ENCODE peak calls at places on chromosomes 1 and 21, in four cellular contexts. One of them, this sample, is unnamed.

GRCh38 chr1:224939844-224940425 is 10.5 kb downstream of the DNAH14 start:
- DNase-seq in K562: no peak
- DNase-seq in IMR-90: no peak
- DNase-seq in endothelial cell of umbilical vein: no peak
- DNase-seq in this sample: no peak

GRCh38 chr1:4481451-4481850 is 173.0 kb upstream of the AJAP1 start:
- DNase-seq in K562: no peak
- DNase-seq in IMR-90: no peak
- DNase-seq in endothelial cell of umbilical vein: no peak
- DNase-seq in this sample: no peak

GRCh38 chr1:179231923-179232322 is 2.4 kb upstream of the ABL2 start:
- DNase-seq in K562: peak; percentile 24
- DNase-seq in IMR-90: peak; percentile 76
- DNase-seq in endothelial cell of umbilical vein: no peak
- DNase-seq in this sample: no peak

GRCh38 chr1:157158967-157159366 is 20.8 kb upstream of the ETV3 start:
- DNase-seq in K562: no peak
- DNase-seq in IMR-90: no peak
- DNase-seq in endothelial cell of umbilical vein: no peak
- DNase-seq in this sample: no peak

GRCh38 chr1:109193653-109194590 is 19.8 kb upstream of the SARS1 start:
- DNase-seq in K562: peak; percentile 83
- DNase-seq in IMR-90: no peak
- DNase-seq in endothelial cell of umbilical vein: peak; percentile 19
- DNase-seq in this sample: no peak

GRCh38 chr1:152960452-152961044 is 9.9 kb upstream of the SPRR4 start:
- DNase-seq in K562: peak; percentile 29
- DNase-seq in IMR-90: no peak
- DNase-seq in endothelial cell of umbilical vein: no peak
- DNase-seq in this sample: no peak

GRCh38 chr1:14507227-14507626 is 91.3 kb upstream of the KAZN start:
- DNase-seq in K562: no peak
- DNase-seq in IMR-90: no peak
- DNase-seq in endothelial cell of umbilical vein: no peak
- DNase-seq in this sample: no peak

GRCh38 chr1:9792156-9793042 is 31.4 kb downstream of the CLSTN1 start:
- DNase-seq in K562: no peak
- DNase-seq in IMR-90: peak; percentile 36
- DNase-seq in endothelial cell of umbilical vein: no peak
- DNase-seq in this sample: no peak

GRCh38 chr1:173333581-173333980 is 126.5 kb upstream of the TNFSF4 start:
- DNase-seq in K562: no peak
- DNase-seq in IMR-90: peak; percentile 47
- DNase-seq in endothelial cell of umbilical vein: no peak
- DNase-seq in this sample: no peak

GRCh38 chr1:158002630-158003408 is 9.4 kb downstream of the KIRREL1 start:
- DNase-seq in K562: no peak
- DNase-seq in IMR-90: peak; percentile 61
- DNase-seq in endothelial cell of umbilical vein: no peak
- DNase-seq in this sample: no peak

GRCh38 chr1:9942399-9942938 is 722 bp downstream of the LZIC start:
- DNase-seq in K562: peak; percentile 40
- DNase-seq in IMR-90: peak; percentile 72
- DNase-seq in endothelial cell of umbilical vein: peak; percentile 71
- DNase-seq in this sample: no peak

GRCh38 chr1:226215239-226215638 is 8.2 kb upstream of the MIXL1 start:
- DNase-seq in K562: no peak
- DNase-seq in IMR-90: no peak
- DNase-seq in endothelial cell of umbilical vein: no peak
- DNase-seq in this sample: no peak

GRCh38 chr1:90579212-90579802 is 137.8 kb downstream of the BARHL2 start:
- DNase-seq in K562: peak; percentile 58
- DNase-seq in IMR-90: peak; percentile 40
- DNase-seq in endothelial cell of umbilical vein: peak; percentile 51
- DNase-seq in this sample: no peak

GRCh38 chr21:45570826-45571601 is 28.8 kb upstream of the SLC19A1 start:
- DNase-seq in K562: no peak
- DNase-seq in IMR-90: peak; percentile 64
- DNase-seq in endothelial cell of umbilical vein: no peak
- DNase-seq in this sample: no peak

GRCh38 chr21:43884012-43884860 is 19.2 kb downstream of the AGPAT3 start:
- DNase-seq in K562: peak; percentile 95
- DNase-seq in IMR-90: no peak
- DNase-seq in endothelial cell of umbilical vein: peak; percentile 41
- DNase-seq in this sample: no peak

GRCh38 chr1:246728311-246728710 is 4.1 kb downstream of the SCCPDH start:
- DNase-seq in K562: no peak
- DNase-seq in IMR-90: peak; percentile 39
- DNase-seq in endothelial cell of umbilical vein: no peak
- DNase-seq in this sample: no peak

GRCh38 chr1:6419803-6420593 is at the start of gene HES2:
- DNase-seq in K562: peak; percentile 95
- DNase-seq in IMR-90: no peak
- DNase-seq in endothelial cell of umbilical vein: peak; percentile 36
- DNase-seq in this sample: no peak

GRCh38 chr1:37605061-37605650 is 9.4 kb upstream of the GNL2 start:
- DNase-seq in K562: no peak
- DNase-seq in IMR-90: no peak
- DNase-seq in endothelial cell of umbilical vein: no peak
- DNase-seq in this sample: no peak

GRCh38 chr1:183279835-183280234 is 93.8 kb downstream of the LAMC2 start:
- DNase-seq in K562: no peak
- DNase-seq in IMR-90: peak; percentile 88
- DNase-seq in endothelial cell of umbilical vein: no peak
- DNase-seq in this sample: peak; percentile 98

GRCh38 chr1:155871390-155871789 is 12.0 kb downstream of the SYT11 start:
- DNase-seq in K562: no peak
- DNase-seq in IMR-90: peak; percentile 31
- DNase-seq in endothelial cell of umbilical vein: peak; percentile 29
- DNase-seq in this sample: no peak

GRCh38 chr1:181255270-181255929 is 166.9 kb downstream of the IER5 start:
- DNase-seq in K562: no peak
- DNase-seq in IMR-90: peak; percentile 95
- DNase-seq in endothelial cell of umbilical vein: peak; percentile 58
- DNase-seq in this sample: peak; percentile 86

GRCh38 chr1:168408531-168409242 is 128.0 kb downstream of the TBX19 start:
- DNase-seq in K562: peak; percentile 49
- DNase-seq in IMR-90: peak; percentile 22
- DNase-seq in endothelial cell of umbilical vein: no peak
- DNase-seq in this sample: no peak

GRCh38 chr1:119116725-119117124 is 23.7 kb downstream of the WARS2 start:
- DNase-seq in K562: no peak
- DNase-seq in IMR-90: peak; percentile 25
- DNase-seq in endothelial cell of umbilical vein: peak; percentile 12
- DNase-seq in this sample: no peak

GRCh38 chr1:176786274-176786673 is 323.3 kb downstream of the PAPPA2 start:
- DNase-seq in K562: no peak
- DNase-seq in IMR-90: no peak
- DNase-seq in endothelial cell of umbilical vein: no peak
- DNase-seq in this sample: no peak

GRCh38 chr1:198622532-198623218 is 16.2 kb upstream of the PTPRC start:
- DNase-seq in K562: no peak
- DNase-seq in IMR-90: no peak
- DNase-seq in endothelial cell of umbilical vein: no peak
- DNase-seq in this sample: no peak

DNA sequence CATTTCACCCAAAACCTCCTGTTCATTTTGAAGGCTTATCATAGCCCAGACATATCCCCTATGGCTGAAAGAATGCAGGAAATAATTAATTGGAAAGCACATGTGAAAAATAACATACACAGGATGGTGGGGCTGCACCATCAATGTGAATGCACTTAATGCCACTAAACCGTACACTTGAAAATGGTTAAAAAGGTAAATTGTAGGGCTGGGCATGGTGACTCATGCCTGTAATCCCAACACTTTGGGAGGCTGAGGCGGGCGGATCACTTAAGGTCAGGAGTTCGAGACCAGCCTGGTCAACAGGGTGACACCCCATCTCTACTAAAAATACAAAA is 98.7 kb upstream of the BACE2 start:
- DNase-seq in K562: no peak
- DNase-seq in IMR-90: no peak
- DNase-seq in endothelial cell of umbilical vein: no peak
- DNase-seq in this sample: no peak
- H3K27me3 ChIP-seq in K562: no peaks in the 10 kb centered on the region
- H3K27me3 ChIP-seq in IMR-90: no peaks in the 10 kb centered on the region
- H3K27me3 ChIP-seq in endothelial cell of umbilical vein: no peaks in the 10 kb centered on the region
- H3K27me3 ChIP-seq in this sample: peaks cover 9% of the 10 kb centered on the region

DNA sequence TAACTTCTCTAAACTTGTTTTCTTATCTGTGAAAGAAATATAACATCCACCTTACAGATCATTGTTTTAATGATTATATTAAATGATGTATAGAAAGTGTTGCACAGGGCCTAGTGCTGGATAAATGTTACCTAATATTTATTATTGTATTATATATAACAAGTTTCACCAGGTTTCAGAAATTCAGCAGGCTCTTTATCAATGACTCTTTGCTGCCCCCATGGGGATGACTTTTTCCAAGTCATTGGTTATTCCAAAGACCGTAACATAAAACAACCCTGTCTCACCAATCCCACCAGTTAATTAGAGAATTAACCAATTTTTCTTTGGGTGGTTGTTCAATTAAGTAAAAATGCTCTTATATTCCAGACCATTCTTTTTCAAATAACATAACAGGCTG is 7.3 kb upstream of the DEDD start:
- DNase-seq in K562: peak; percentile 43
- DNase-seq in IMR-90: peak; percentile 57
- DNase-seq in endothelial cell of umbilical vein: peak; percentile 75
- DNase-seq in this sample: no peak
- TF ChIP-seq CTCF in K562: peak; percentile 59
- TF ChIP-seq CTCF in IMR-90: peak; percentile 64
- TF ChIP-seq CTCF in endothelial cell of umbilical vein: peak; percentile 18
- TF ChIP-seq CTCF in this sample: peak; percentile 30

GRCh38 chr1:23751815-23752200 is 8.5 kb downstream of the ELOA start:
- DNase-seq in K562: no peak
- DNase-seq in IMR-90: no peak
- DNase-seq in endothelial cell of umbilical vein: no peak
- DNase-seq in this sample: no peak

GRCh38 chr1:23756676-23757075 is 13.4 kb downstream of the ELOA start:
- DNase-seq in K562: no peak
- DNase-seq in IMR-90: peak; percentile 72
- DNase-seq in endothelial cell of umbilical vein: no peak
- DNase-seq in this sample: no peak

GRCh38 chr1:23747947-23748346 is 4.7 kb downstream of the ELOA start:
- DNase-seq in K562: no peak
- DNase-seq in IMR-90: no peak
- DNase-seq in endothelial cell of umbilical vein: no peak
- DNase-seq in this sample: no peak

GRCh38 chr1:23752909-23753308 is 9.6 kb downstream of the ELOA start:
- DNase-seq in K562: no peak
- DNase-seq in IMR-90: no peak
- DNase-seq in endothelial cell of umbilical vein: no peak
- DNase-seq in this sample: no peak

DNA sequence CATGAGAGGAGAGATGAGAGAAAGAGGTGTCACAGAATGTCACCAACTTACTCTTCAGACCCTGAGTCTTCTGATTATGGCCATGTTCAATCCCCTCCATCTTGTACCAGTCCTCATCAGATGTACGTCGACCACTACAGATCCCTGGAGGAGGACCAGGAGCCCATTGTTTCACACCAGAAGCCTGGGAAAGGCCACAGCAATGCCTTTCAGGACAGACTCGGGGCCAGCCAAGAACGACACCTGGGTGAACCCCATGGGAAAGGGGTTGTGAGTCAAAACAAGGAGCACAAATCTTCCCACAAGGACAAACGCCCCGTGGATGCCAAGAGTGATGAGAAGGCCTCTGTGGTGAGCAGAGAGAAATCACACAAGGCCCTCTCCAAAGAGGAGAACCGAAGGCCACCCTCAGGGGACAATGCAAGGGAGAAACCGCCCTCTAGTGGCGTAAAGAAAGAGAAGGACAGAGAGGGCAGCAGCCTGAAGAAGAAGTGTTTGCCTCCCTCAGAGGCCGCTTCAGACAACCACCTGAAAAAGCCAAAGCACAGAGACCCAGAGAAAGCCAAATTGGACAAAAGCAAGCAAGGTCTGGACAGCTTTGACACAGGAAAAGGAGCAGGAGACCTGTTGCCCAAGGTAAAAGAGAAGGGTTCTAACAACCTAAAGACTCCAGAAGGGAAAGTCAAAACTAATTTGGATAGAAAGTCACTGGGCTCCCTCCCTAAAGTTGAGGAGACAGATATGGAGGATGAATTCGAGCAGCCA is 8.0 kb downstream of the ELOA start:
- DNase-seq in K562: peak; percentile 63
- DNase-seq in IMR-90: peak; percentile 57
- DNase-seq in endothelial cell of umbilical vein: peak; percentile 46
- DNase-seq in this sample: no peak
- H3K9me1 ChIP-seq in K562: no peaks in the 10 kb centered on the region
- H3K9me1 ChIP-seq in IMR-90: peaks cover 2% of the 10 kb centered on the region
- H3K9me1 ChIP-seq in endothelial cell of umbilical vein: no peaks in the 10 kb centered on the region
- H3K9me1 ChIP-seq in this sample: no peaks in the 10 kb centered on the region

GRCh38 chr1:206909883-206910318 is 11.8 kb downstream of the FCMR start:
- DNase-seq in K562: no peak
- DNase-seq in IMR-90: no peak
- DNase-seq in endothelial cell of umbilical vein: no peak
- DNase-seq in this sample: no peak
- H3K27me3 ChIP-seq in K562: peaks cover 30% of the 10 kb centered on the region
- H3K27me3 ChIP-seq in IMR-90: peaks cover 21% of the 10 kb centered on the region
- H3K27me3 ChIP-seq in endothelial cell of umbilical vein: peaks cover 35% of the 10 kb centered on the region
- H3K27me3 ChIP-seq in this sample: no peaks in the 10 kb centered on the region

GRCh38 chr1:21082078-21082477 is 94.6 kb downstream of the EIF4G3 start:
- DNase-seq in K562: no peak
- DNase-seq in IMR-90: peak; percentile 44
- DNase-seq in endothelial cell of umbilical vein: no peak
- DNase-seq in this sample: no peak

GRCh38 chr1:21089299-21089698 is 87.4 kb downstream of the EIF4G3 start:
- DNase-seq in K562: no peak
- DNase-seq in IMR-90: no peak
- DNase-seq in endothelial cell of umbilical vein: no peak
- DNase-seq in this sample: no peak

GRCh38 chr1:21089711-21090110 is 87.0 kb downstream of the EIF4G3 start:
- DNase-seq in K562: no peak
- DNase-seq in IMR-90: no peak
- DNase-seq in endothelial cell of umbilical vein: peak; percentile 63
- DNase-seq in this sample: no peak

GRCh38 chr1:21084111-21084510 is 92.6 kb downstream of the EIF4G3 start:
- DNase-seq in K562: no peak
- DNase-seq in IMR-90: no peak
- DNase-seq in endothelial cell of umbilical vein: no peak
- DNase-seq in this sample: no peak
- TF ChIP-seq CTCF in K562: no peak
- TF ChIP-seq CTCF in IMR-90: no peak
- TF ChIP-seq CTCF in endothelial cell of umbilical vein: no peak
- TF ChIP-seq CTCF in this sample: no peak

GRCh38 chr1:36458910-36459309 is 5.3 kb downstream of the MRPS15 start:
- DNase-seq in K562: no peak
- DNase-seq in IMR-90: no peak
- DNase-seq in endothelial cell of umbilical vein: no peak
- DNase-seq in this sample: no peak
- H3K9me1 ChIP-seq in K562: peaks cover 2% of the 10 kb centered on the region
- H3K9me1 ChIP-seq in IMR-90: peaks cover 8% of the 10 kb centered on the region
- H3K9me1 ChIP-seq in endothelial cell of umbilical vein: no peaks in the 10 kb centered on the region
- H3K9me1 ChIP-seq in this sample: no peaks in the 10 kb centered on the region

This sample was measured in keratinocyte.